ENCODE peak calls at places on chromosome X, in five cellular contexts. E, H, Q, T and O are unnamed samples.
A peak's percentile ranks its signal among the peaks of the same experiment; 100 is the strongest.

GRCh38 chrX:68365356-68365755 is 67.9 kb downstream of the OPHN1 start:
- DNase-seq in E (no peak), H (no peak), Q (peak; percentile 59), T (no peak), O (no peak)

GRCh38 chrX:150753968-150754367 is 60.8 kb downstream of the MTMR1 start:
- DNase-seq in E (no peak), H (no peak), Q (no peak), T (no peak), O (no peak)

GRCh38 chrX:119573840-119574393 is 446 bp upstream of the UBE2A start:
- DNase-seq in E (peak; percentile 55), H (peak; percentile 32), Q (peak; percentile 48), T (no peak), O (peak; percentile 65)

GRCh38 chrX:69229436-69229835 is 64.2 kb upstream of the PJA1 start:
- DNase-seq in E (peak; percentile 65), H (peak; percentile 69), Q (peak; percentile 66), T (no peak), O (peak; percentile 62)

GRCh38 chrX:154327026-154327820 is 31.6 kb downstream of the TKTL1 start:
- DNase-seq in E (peak; percentile 51), H (no peak), Q (no peak), T (no peak), O (no peak)

GRCh38 chrX:101904996-101905395 is 26.8 kb downstream of the ZMAT1 start:
- DNase-seq in E (no peak), H (no peak), Q (no peak), T (no peak), O (no peak)

GRCh38 chrX:131633285-131633917 is 89.5 kb downstream of the OR13H1 start:
- DNase-seq in E (peak; percentile 27), H (peak; percentile 34), Q (peak; percentile 51), T (peak; percentile 58), O (peak; percentile 86)

GRCh38 chrX:21745756-21746155 is 12.2 kb downstream of the SMPX start:
- DNase-seq in E (no peak), H (peak; percentile 13), Q (peak; percentile 10), T (peak; percentile 36), O (peak; percentile 33)

GRCh38 chrX:33204889-33205288 is 6.5 kb downstream of the DMD start:
- DNase-seq in E (no peak), H (peak; percentile 78), Q (no peak), T (no peak), O (peak; percentile 46)

GRCh38 chrX:87813566-87813965 is 296.0 kb downstream of the KLHL4 start:
- DNase-seq in E (no peak), H (no peak), Q (no peak), T (no peak), O (no peak)

GRCh38 chrX:138191998-138192397 is 519.5 kb downstream of the FGF13 start:
- DNase-seq in E (peak; percentile 22), H (peak; percentile 5), Q (no peak), T (no peak), O (peak; percentile 64)

GRCh38 chrX:128929281-128930057 is 593.8 kb downstream of the SMARCA1 start:
- DNase-seq in E (no peak), H (no peak), Q (no peak), T (peak; percentile 35), O (no peak)

GRCh38 chrX:119105826-119106225 is 21.8 kb downstream of the KIAA1210 start:
- DNase-seq in E (peak; percentile 68), H (no peak), Q (peak; percentile 22), T (no peak), O (no peak)

GRCh38 chrX:131802836-131803626 is 220.1 kb upstream of the STK26 start:
- DNase-seq in E (peak; percentile 25), H (peak; percentile 55), Q (no peak), T (peak; percentile 78), O (no peak)

GRCh38 chrX:7170903-7171302 is 22.9 kb upstream of the PUDP start:
- DNase-seq in E (no peak), H (no peak), Q (peak; percentile 5), T (peak; percentile 32), O (peak; percentile 34)

GRCh38 chrX:152601848-152602616 is 35.7 kb upstream of the GABRQ start:
- DNase-seq in E (peak; percentile 66), H (peak; percentile 6), Q (no peak), T (no peak), O (no peak)

GRCh38 chrX:123425904-123426303 is 241.8 kb downstream of the GRIA3 start:
- DNase-seq in E (peak; percentile 66), H (peak; percentile 35), Q (no peak), T (no peak), O (peak; percentile 43)

GRCh38 chrX:101210630-101211029 is 9.0 kb upstream of the DRP2 start:
- DNase-seq in E (no peak), H (no peak), Q (no peak), T (no peak), O (no peak)

GRCh38 chrX:154350429-154351182 is 23.8 kb downstream of the FLNA start:
- DNase-seq in E (no peak), H (no peak), Q (no peak), T (no peak), O (peak; percentile 0)

DNA sequence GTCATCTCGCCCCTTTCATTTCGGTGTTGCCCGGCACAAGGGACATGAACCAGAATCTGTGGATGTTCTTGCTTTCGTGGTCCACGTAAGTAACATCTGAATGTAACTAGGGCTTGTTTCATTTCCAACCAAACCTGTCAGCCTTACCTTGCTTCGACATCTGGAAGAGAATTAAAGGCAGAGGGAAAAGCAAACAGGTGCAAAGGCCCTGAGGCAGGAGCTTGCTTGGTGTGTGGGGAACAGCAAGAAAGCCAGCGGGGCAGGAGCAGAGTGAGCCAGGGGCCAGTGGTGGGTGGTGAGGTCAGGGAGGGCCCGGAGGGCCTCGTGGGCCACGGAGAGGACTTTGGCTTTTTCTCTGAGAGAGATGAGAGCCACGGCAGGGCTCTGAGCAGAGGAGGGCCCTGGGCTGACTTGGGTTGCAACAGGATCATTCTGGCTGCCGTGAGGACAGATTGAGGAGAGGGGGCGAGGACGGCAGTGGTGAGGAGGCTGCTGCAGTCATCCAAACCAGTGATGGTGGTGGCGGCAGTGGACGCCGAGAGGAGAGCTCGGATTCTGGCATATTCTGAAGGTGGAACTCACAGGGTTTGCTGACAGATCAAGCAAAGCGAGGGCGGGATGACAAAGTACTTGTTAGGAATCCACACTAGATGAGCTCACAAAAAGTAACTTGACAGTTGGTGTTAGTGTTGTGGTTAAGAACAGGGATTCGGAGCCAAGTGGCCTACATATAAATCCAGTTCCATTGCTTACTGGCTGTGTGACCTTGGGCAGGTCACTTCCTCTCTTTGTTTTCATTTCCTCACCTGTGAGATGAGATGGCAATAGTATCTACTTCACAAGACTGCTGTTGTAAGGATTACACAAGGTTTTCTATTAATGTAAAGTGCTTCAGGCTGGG is 6.8 kb upstream of the WDR13 start:
- DNase-seq in E (peak; percentile 57), H (no peak), Q (peak; percentile 50), T (no peak), O (peak; percentile 55)
- H3K27ac ChIP-seq in E (no peak overlapping the region), H (peak overlapping the region; percentile 61), Q (no peak overlapping the region), T (no peak overlapping the region), O (no peak overlapping the region)

GRCh38 chrX:45445745-45446412 is 245.2 kb upstream of the DIPK2B start:
- DNase-seq in E (peak; percentile 89), H (peak; percentile 91), Q (peak; percentile 77), T (no peak), O (no peak)
- H3K27ac ChIP-seq in E (no peak overlapping the region), H (peak overlapping the region; percentile 24), Q (no peak overlapping the region), T (no peak overlapping the region), O (no peak overlapping the region)

DNA sequence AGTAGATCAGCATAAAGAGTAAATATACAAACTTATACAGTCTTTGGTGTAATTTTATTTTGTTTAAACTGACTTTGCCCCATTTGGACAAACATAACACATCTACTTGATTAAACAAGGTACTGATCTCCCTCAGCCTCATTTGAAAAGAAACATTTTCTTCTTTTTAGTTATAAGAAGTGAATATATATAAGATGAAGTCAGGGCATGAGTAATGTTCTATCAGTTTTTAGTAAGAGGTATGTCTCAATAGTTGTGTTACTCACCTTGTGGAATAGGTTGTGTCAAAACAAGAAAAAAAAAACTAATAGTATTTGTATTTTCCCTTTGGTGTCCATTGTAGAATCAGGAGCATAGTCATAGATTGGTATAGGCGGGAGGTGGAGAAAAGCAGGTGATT is 327.4 kb downstream of the RPA4 start:
- DNase-seq in E (no peak), H (peak; percentile 48), Q (no peak), T (no peak), O (no peak)
- H3K27ac ChIP-seq in E (no peak overlapping the region), H (no peak overlapping the region), Q (no peak overlapping the region), T (no peak overlapping the region), O (no peak overlapping the region)

GRCh38 chrX:55908685-55909212 is 191.2 kb downstream of the RRAGB start:
- DNase-seq in E (peak; percentile 1), H (peak; percentile 20), Q (peak; percentile 4), T (no peak), O (peak; percentile 5)

DNA sequence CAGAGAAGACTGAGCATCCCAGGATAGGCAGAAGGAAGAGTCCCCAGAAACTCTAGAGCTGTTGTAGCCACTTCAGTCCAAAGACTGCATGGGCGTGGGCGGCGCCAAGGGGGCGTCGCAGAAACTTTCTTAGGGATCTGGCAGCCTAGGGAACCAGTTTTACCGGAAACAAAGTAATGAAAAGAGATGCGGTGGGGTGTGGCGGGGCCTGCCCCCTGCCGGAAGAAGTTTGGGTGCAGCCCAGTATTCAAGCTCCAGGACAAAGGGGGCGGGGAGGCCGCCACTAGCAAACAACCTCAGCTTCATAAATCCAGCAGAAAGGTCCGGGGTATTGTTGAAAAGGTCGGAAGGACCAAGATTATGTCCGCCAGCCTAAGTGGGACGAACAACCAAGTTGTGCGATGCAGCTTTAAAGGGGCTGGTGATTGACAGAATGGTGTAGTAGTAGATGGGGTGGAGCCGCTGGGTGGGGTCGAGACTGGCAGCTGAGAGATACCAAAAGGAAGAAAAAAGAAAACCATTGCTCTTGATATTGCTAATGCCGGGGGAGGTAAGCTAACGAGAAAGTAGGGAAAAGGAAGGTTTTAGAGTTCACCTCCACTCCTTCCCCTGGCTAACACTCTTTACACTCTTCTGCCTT is 190.5 kb downstream of the RRAGB start:
- DNase-seq in E (peak; percentile 7), H (peak; percentile 33), Q (peak; percentile 61), T (peak; percentile 58), O (peak; percentile 63)
- H3K27ac ChIP-seq in E (no peak overlapping the region), H (no peak overlapping the region), Q (peak overlapping the region; percentile 65), T (peak overlapping the region; percentile 78), O (peak overlapping the region; percentile 6)

GRCh38 chrX:30573125-30573524 is 4.4 kb downstream of the TASL start:
- DNase-seq in E (no peak), H (no peak), Q (no peak), T (no peak), O (no peak)

GRCh38 chrX:30572678-30573077 is 4.9 kb downstream of the TASL start:
- DNase-seq in E (no peak), H (no peak), Q (no peak), T (no peak), O (no peak)

GRCh38 chrX:30572004-30572403 is 5.6 kb downstream of the TASL start:
- DNase-seq in E (no peak), H (no peak), Q (no peak), T (no peak), O (no peak)

GRCh38 chrX:30570505-30570904 is 7.1 kb downstream of the TASL start:
- DNase-seq in E (peak; percentile 2), H (no peak), Q (peak; percentile 15), T (no peak), O (peak; percentile 49)
- H3K27ac ChIP-seq in E (no peak overlapping the region), H (no peak overlapping the region), Q (no peak overlapping the region), T (no peak overlapping the region), O (no peak overlapping the region)